ENCODE peak calls at places on chromosomes 4 and X, in five cellular contexts. R is upper lobe of right lung, L is fibroblast of lung, D is fibroblast of pulmonary artery, V is choroid plexus epithelial cell. A is an unnamed sample.

GRCh38 chr4:24850669-24851068 is 55.3 kb downstream of the SOD3 start:
- DNase-seq in R (no peak), V (peak), L (peak), D (peak), A (peak)

GRCh38 chr4:21887481-21887880 is 61.1 kb downstream of the KCNIP4 start:
- DNase-seq in V (no peak), L (no peak), D (no peak), R (no peak), A (no peak)

GRCh38 chrX:4484266-4484665 is 770.8 kb upstream of the PRKX start:
- DNase-seq in R (no peak), V (no peak), D (no peak), L (no peak), A (no peak)

GRCh38 chr4:173370130-173370476 is 651 bp upstream of the SAP30 start:
- DNase-seq in D (no peak), R (peak), V (no peak), L (no peak), A (no peak)

GRCh38 chr4:52966781-52967180 is 104.7 kb downstream of the RASL11B start:
- DNase-seq in V (no peak), D (no peak), R (no peak), L (no peak), A (no peak)

GRCh38 chr4:184400375-184400870 is 73.9 kb downstream of the IRF2 start:
- DNase-seq in D (peak), V (peak), L (peak), R (no peak), A (peak)

GRCh38 chrX:2967012-2967411 is 37.9 kb upstream of the ARSD start:
- DNase-seq in L (no peak), D (no peak), R (no peak), V (no peak), A (no peak)

GRCh38 chr4:89906787-89907521 is 12.3 kb downstream of the MMRN1 start:
- DNase-seq in D (no peak), V (no peak), L (no peak), R (no peak), A (peak)

GRCh38 chr4:17283251-17283650 is 228.6 kb downstream of the QDPR start:
- DNase-seq in L (no peak), R (no peak), V (no peak), D (no peak), A (no peak)

GRCh38 chr4:182185491-182185890 is 57.7 kb upstream of the TENM3 start:
- DNase-seq in R (no peak), V (no peak), D (no peak), L (peak), A (no peak)

GRCh38 chrX:151970661-151971060 is 3.8 kb downstream of the GABRE start:
- DNase-seq in V (peak), R (peak), L (peak), D (peak), A (peak)

GRCh38 chr4:152424980-152425379 is 110.9 kb downstream of the FBXW7 start:
- DNase-seq in R (no peak), D (no peak), V (no peak), L (no peak), A (no peak)

GRCh38 chrX:119647552-119648420 is 41.6 kb upstream of the NKRF start:
- DNase-seq in R (no peak), D (no peak), V (no peak), L (no peak), A (no peak)

GRCh38 chr4:150849016-150849415 is 166.1 kb downstream of the LRBA start:
- DNase-seq in R (no peak), L (no peak), V (peak), D (no peak), A (no peak)

GRCh38 chr4:74632634-74633033 is 161.7 kb downstream of the BTC start:
- DNase-seq in R (no peak), D (peak), L (peak), V (peak), A (peak)

GRCh38 chrX:680062-680461 is 49.5 kb downstream of the SHOX start:
- DNase-seq in V (no peak), R (no peak), L (no peak), D (no peak), A (no peak)

GRCh38 chrX:119503484-119503861 is 35.2 kb downstream of the SLC25A5 start:
- DNase-seq in V (peak), L (peak), R (peak), D (peak), A (no peak)

GRCh38 chr4:180493299-180493698 is 1749.9 kb upstream of the TENM3 start:
- DNase-seq in D (no peak), L (no peak), R (no peak), V (no peak), A (no peak)

GRCh38 chr4:5712517-5712916 is 1.5 kb downstream of the EVC start:
- DNase-seq in V (peak), L (peak), R (no peak), D (peak), A (no peak)

GRCh38 chr4:52545099-52546069 is 113.7 kb downstream of the USP46 start:
- DNase-seq in R (peak), L (peak), D (peak), V (peak), A (no peak)

GRCh38 chr4:143025111-143025704 is 159.5 kb upstream of the USP38 start:
- DNase-seq in R (no peak), D (peak), L (peak), V (peak), A (peak)

GRCh38 chr4:56049428-56050212 is 100.9 kb downstream of the CEP135 start:
- DNase-seq in D (peak), L (peak), R (peak), V (peak), A (no peak)

GRCh38 chr4:124177647-124178425 is 534.7 kb downstream of the ANKRD50 start:
- DNase-seq in R (no peak), V (peak), D (peak), L (peak), A (peak)

GRCh38 chr4:112514449-112515277 is 1.3 kb downstream of the NEUROG2 start:
- DNase-seq in L (no peak), V (no peak), R (no peak), D (no peak), A (no peak)

GRCh38 chr4:39446842-39447573 is 11.7 kb downstream of the RPL9 start:
- DNase-seq in V (peak), D (peak), R (peak), L (peak), A (no peak)

GRCh38 chr4:123110685-123111084 is 188.3 kb upstream of the NUDT6 start:
- DNase-seq in V (no peak), D (no peak), L (no peak), R (no peak), A (no peak)

GRCh38 chr4:123106741-123107140 is 184.3 kb upstream of the NUDT6 start:
- DNase-seq in L (no peak), D (no peak), V (no peak), R (no peak), A (no peak)

GRCh38 chr4:123107444-123108252 is 185.3 kb upstream of the NUDT6 start:
- DNase-seq in V (no peak), L (no peak), D (no peak), R (no peak), A (no peak)

GRCh38 chr4:123110147-123110546 is 187.8 kb upstream of the NUDT6 start:
- DNase-seq in L (peak), D (peak), V (peak), R (no peak), A (no peak)

GRCh38 chr4:123109129-123109528 is 186.7 kb upstream of the NUDT6 start:
- DNase-seq in L (peak), D (no peak), R (no peak), V (no peak), A (no peak)
- H3K4me3 ChIP-seq in L (no peak), D (no peak), R (no peak), V (no peak), A (no peak)

GRCh38 chrX:39857780-39858179 is 240.0 kb downstream of the BCOR start:
- DNase-seq in V (no peak), L (no peak), D (no peak), R (no peak), A (no peak)

GRCh38 chrX:39855748-39856129 is 242.0 kb downstream of the BCOR start:
- DNase-seq in L (peak), R (no peak), D (no peak), V (no peak), A (no peak)

GRCh38 chrX:39853417-39853816 is 244.3 kb downstream of the BCOR start:
- DNase-seq in R (no peak), D (no peak), V (no peak), L (no peak), A (no peak)

GRCh38 chrX:39854772-39855747 is 242.7 kb downstream of the BCOR start:
- DNase-seq in L (no peak), D (no peak), V (no peak), R (no peak), A (no peak)

DNA sequence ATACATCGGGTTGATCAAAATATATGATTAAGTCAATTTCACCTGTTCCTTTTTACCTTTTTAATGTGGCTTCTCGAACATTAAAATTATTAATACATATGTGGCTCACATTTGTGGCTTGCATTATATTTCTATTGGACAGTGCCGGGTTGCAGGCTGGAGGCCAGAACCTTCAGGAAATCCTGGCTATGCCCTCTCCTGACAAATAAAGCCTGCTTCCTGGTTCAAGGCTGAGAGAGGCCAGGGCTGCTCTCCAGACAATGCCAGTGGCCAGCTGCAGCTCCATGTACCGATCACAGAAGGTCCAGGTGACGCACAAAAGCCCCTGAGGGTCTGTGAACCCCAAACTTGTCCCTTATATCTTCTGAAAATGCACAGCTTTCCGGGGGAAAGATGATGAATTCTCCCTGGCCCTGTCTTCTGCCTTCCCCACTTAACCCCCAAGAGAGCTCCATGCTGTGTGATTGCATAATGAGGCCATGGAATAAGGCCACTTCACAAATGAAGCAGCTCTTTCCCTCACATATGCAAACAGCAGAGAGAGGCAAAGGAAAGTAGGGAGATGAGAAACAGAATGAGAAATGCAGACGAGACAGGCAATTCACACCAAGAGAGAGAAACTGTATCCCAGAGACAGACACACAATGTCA is 241.2 kb downstream of the BCOR start:
- DNase-seq in R (no peak), V (no peak), L (no peak), D (no peak), A (no peak)
- TF ChIP-seq CTCF in R (no peak), V (no peak), L (no peak), D (no peak), A (no peak)

GRCh38 chrX:20263474-20263873 is 3.2 kb downstream of the RPS6KA3 start:
- DNase-seq in V (peak), L (peak), R (no peak), D (peak), A (no peak)
- H3K4me3 ChIP-seq in V (no peak), L (no peak), R (no peak), D (peak), A (no peak)

GRCh38 chrX:47499291-47499690 is 16.3 kb upstream of the ZNF41 start:
- DNase-seq in R (no peak), V (no peak), L (no peak), D (no peak), A (no peak)

GRCh38 chrX:47501226-47502071 is 18.4 kb upstream of the ZNF41 start:
- DNase-seq in V (peak), L (peak), D (peak), R (no peak), A (no peak)

GRCh38 chrX:47500541-47500940 is 17.5 kb upstream of the ZNF41 start:
- DNase-seq in D (no peak), V (no peak), L (no peak), R (no peak), A (no peak)

GRCh38 chrX:47498411-47498810 is 15.4 kb upstream of the ZNF41 start:
- DNase-seq in R (no peak), V (no peak), L (no peak), D (no peak), A (no peak)

GRCh38 chrX:47497274-47497673 is 14.3 kb upstream of the ZNF41 start:
- DNase-seq in D (peak), V (peak), L (peak), R (no peak), A (no peak)
- TF ChIP-seq CTCF in D (peak), V (peak), L (peak), R (peak), A (peak)

DNA sequence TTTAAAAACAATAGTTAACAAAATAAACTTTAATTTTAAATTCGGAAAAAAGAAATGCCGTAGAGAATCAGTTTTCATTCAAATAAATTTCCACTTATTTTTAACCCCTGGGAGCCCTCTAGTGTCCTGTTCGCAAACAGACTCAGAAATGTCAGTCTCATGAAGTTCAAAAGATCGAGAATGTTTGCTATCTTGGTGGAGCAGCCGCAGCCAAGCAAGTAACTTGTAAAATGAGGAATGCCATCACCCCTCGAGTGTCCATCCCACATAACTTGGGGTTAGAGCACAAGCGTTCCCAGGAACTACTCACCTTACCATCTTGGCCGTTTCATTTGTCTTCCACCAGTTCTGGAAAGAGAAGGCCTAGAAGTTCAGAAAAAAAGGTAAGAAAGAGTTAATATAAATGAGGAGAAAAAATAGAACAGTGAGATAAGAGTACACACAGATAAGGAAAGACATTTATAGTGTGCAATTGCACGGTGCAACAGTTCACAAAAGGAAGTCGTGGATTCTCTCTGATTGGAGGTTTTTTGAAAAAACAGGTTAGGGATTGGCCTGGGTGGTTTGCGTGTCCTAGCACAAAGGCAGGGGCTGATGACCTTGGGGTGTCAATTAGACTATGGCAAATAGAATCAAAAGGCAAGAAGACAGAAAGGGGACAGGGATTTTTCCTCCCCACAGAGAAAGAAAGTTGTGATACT is at the start of gene GASK1B:
- DNase-seq in L (peak), D (peak), R (no peak), V (peak), A (no peak)
- H3K4me3 ChIP-seq in L (peak), D (peak), R (peak), V (peak), A (peak)

GRCh38 chrX:80229626-80230025 is 190.6 kb upstream of the TENT5D start:
- DNase-seq in R (no peak), D (no peak), L (no peak), V (no peak), A (no peak)

DNA sequence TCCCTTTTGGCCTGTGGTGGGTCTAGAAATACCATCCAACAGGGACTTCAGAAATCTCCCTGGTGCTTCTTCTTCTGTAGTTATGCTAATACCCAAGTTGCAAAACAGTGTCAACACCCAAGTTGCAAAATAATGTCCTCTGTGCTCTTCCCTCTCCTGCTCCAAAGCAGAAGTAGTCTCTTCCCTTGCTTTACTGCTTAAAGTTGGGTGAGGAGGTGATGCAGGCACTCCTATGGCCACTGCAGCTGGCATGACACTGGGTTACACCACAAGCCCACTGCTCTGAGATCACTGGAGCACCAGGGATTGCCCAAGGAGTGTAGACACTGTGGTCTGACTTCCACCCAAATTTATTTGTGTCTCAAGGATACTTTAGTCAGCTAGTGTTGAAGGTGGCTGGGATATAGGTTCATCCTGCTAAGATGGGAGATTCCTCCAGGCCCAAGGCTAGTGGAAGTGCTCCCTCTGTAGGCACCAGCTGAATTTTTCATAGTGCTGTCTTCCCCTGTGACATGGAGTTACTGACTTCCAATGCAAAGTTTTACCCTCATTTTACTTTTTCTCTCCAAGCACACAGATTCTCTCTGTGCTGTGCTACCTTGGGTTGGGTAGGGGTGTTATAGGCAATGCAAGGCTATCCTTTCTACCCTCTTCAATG is 196.2 kb upstream of the TENT5D start:
- DNase-seq in D (no peak), R (no peak), L (no peak), V (no peak), A (no peak)
- TF ChIP-seq CTCF in D (no peak), R (no peak), L (no peak), V (no peak), A (no peak)

A was measured in retinal pigment epithelial cell.